ENCODE peak calls at places on chromosomes 7 and 10, in four cellular contexts. One of them, this sample, is unnamed.
A peak's percentile ranks its signal among the peaks of the same experiment; 100 is the strongest.

GRCh38 chr10:70054902-70055301 is 2.3 kb downstream of the MACROH2A2 start:
- DNase-seq in NCI-H1930: no peak
- DNase-seq in IMR-90: no peak
- DNase-seq in EL: no peak
- DNase-seq in this sample: no peak

GRCh38 chr10:560314-560992 is 129.0 kb downstream of the DIP2C start:
- DNase-seq in NCI-H1930: no peak
- DNase-seq in IMR-90: peak; percentile 20
- DNase-seq in EL: no peak
- DNase-seq in this sample: peak; percentile 57

GRCh38 chr10:17444062-17444714 is 10.2 kb downstream of the ST8SIA6 start:
- DNase-seq in EL: no peak
- DNase-seq in NCI-H1930: no peak
- DNase-seq in IMR-90: peak; percentile 11
- DNase-seq in this sample: no peak

GRCh38 chr10:99425204-99425603 is 5.2 kb downstream of the GOT1 start:
- DNase-seq in EL: no peak
- DNase-seq in IMR-90: no peak
- DNase-seq in NCI-H1930: no peak
- DNase-seq in this sample: no peak

GRCh38 chr10:5525581-5526271 is 965 bp downstream of the CALML3 start:
- DNase-seq in NCI-H1930: no peak
- DNase-seq in EL: no peak
- DNase-seq in IMR-90: no peak
- DNase-seq in this sample: peak; percentile 70

GRCh38 chr7:96342036-96342435 is 20.1 kb upstream of the SLC25A13 start:
- DNase-seq in NCI-H1930: no peak
- DNase-seq in IMR-90: no peak
- DNase-seq in EL: no peak
- DNase-seq in this sample: no peak

GRCh38 chr7:6558837-6559236 is 7.6 kb upstream of the GRID2IP start:
- DNase-seq in IMR-90: peak; percentile 21
- DNase-seq in NCI-H1930: no peak
- DNase-seq in EL: peak; percentile 73
- DNase-seq in this sample: no peak

GRCh38 chr10:31591569-31591968 is 272.6 kb downstream of the ZEB1 start:
- DNase-seq in IMR-90: no peak
- DNase-seq in NCI-H1930: no peak
- DNase-seq in EL: no peak
- DNase-seq in this sample: no peak

GRCh38 chr10:7457478-7458316 is 46.9 kb upstream of the SFMBT2 start:
- DNase-seq in EL: no peak
- DNase-seq in IMR-90: no peak
- DNase-seq in NCI-H1930: no peak
- DNase-seq in this sample: no peak

GRCh38 chr10:60169111-60169510 is 220.6 kb downstream of the ANK3 start:
- DNase-seq in IMR-90: no peak
- DNase-seq in NCI-H1930: no peak
- DNase-seq in EL: no peak
- DNase-seq in this sample: no peak

GRCh38 chr7:131040467-131040932 is 287.2 kb upstream of the MKLN1 start:
- DNase-seq in NCI-H1930: no peak
- DNase-seq in IMR-90: peak; percentile 77
- DNase-seq in EL: peak; percentile 70
- DNase-seq in this sample: peak; percentile 67

GRCh38 chr10:68880181-68880580 is 20.9 kb upstream of the DDX50 start:
- DNase-seq in EL: no peak
- DNase-seq in IMR-90: no peak
- DNase-seq in NCI-H1930: no peak
- DNase-seq in this sample: no peak

GRCh38 chr7:144437370-144438191 is 34.1 kb upstream of the NOBOX start:
- DNase-seq in EL: peak; percentile 62
- DNase-seq in NCI-H1930: no peak
- DNase-seq in IMR-90: peak; percentile 17
- DNase-seq in this sample: peak; percentile 48

GRCh38 chr10:93579089-93579488 is 12.6 kb downstream of the FFAR4 start:
- DNase-seq in NCI-H1930: no peak
- DNase-seq in EL: no peak
- DNase-seq in IMR-90: peak; percentile 22
- DNase-seq in this sample: no peak

GRCh38 chr10:84375011-84375410 is 46.6 kb downstream of the CCSER2 start:
- DNase-seq in EL: peak; percentile 54
- DNase-seq in NCI-H1930: no peak
- DNase-seq in IMR-90: peak; percentile 69
- DNase-seq in this sample: peak; percentile 17

GRCh38 chr7:55349126-55349525 is 16.0 kb upstream of the LANCL2 start:
- DNase-seq in NCI-H1930: no peak
- DNase-seq in EL: no peak
- DNase-seq in IMR-90: no peak
- DNase-seq in this sample: no peak